ENCODE peak calls at places on chromosome 15, in six cellular contexts. One of them, this sample, is unnamed.

GRCh38 chr15:25501828-25502446 is 63.1 kb upstream of the UBE3A start:
- DNase-seq in vagina: no peak
- DNase-seq in IMR-90: peak; percentile 41
- DNase-seq in breast epithelium: no peak
- DNase-seq in GM12878: no peak
- DNase-seq in transverse colon: no peak
- DNase-seq in this sample: no peak

GRCh38 chr15:76901965-76902364 is 3.2 kb downstream of the SCAPER start:
- DNase-seq in vagina: no peak
- DNase-seq in IMR-90: no peak
- DNase-seq in breast epithelium: no peak
- DNase-seq in GM12878: no peak
- DNase-seq in transverse colon: no peak
- DNase-seq in this sample: no peak

GRCh38 chr15:88334436-88334835 is 77.9 kb upstream of the NTRK3 start:
- DNase-seq in vagina: no peak
- DNase-seq in IMR-90: peak; percentile 13
- DNase-seq in breast epithelium: no peak
- DNase-seq in GM12878: no peak
- DNase-seq in transverse colon: no peak
- DNase-seq in this sample: no peak

GRCh38 chr15:51227967-51228783 is 110.2 kb downstream of the CYP19A1 start:
- DNase-seq in vagina: no peak
- DNase-seq in IMR-90: peak; percentile 89
- DNase-seq in breast epithelium: no peak
- DNase-seq in GM12878: peak; percentile 76
- DNase-seq in transverse colon: no peak
- DNase-seq in this sample: no peak

GRCh38 chr15:76614725-76615124 is 278.2 kb downstream of the ISL2 start:
- DNase-seq in vagina: no peak
- DNase-seq in IMR-90: no peak
- DNase-seq in breast epithelium: no peak
- DNase-seq in GM12878: no peak
- DNase-seq in transverse colon: no peak
- DNase-seq in this sample: no peak

GRCh38 chr15:38904298-38904697 is 339.7 kb upstream of the RASGRP1 start:
- DNase-seq in vagina: no peak
- DNase-seq in IMR-90: no peak
- DNase-seq in breast epithelium: no peak
- DNase-seq in GM12878: no peak
- DNase-seq in transverse colon: no peak
- DNase-seq in this sample: no peak

GRCh38 chr15:57518779-57519410 is 72.8 kb upstream of the MYZAP start:
- DNase-seq in vagina: no peak
- DNase-seq in IMR-90: no peak
- DNase-seq in breast epithelium: no peak
- DNase-seq in GM12878: no peak
- DNase-seq in transverse colon: no peak
- DNase-seq in this sample: no peak

GRCh38 chr15:55914446-55914845 is 79.0 kb downstream of the NEDD4 start:
- DNase-seq in vagina: no peak
- DNase-seq in IMR-90: no peak
- DNase-seq in breast epithelium: no peak
- DNase-seq in GM12878: no peak
- DNase-seq in transverse colon: no peak
- DNase-seq in this sample: no peak

GRCh38 chr15:99702895-99703602 is 30.2 kb downstream of the LYSMD4 start:
- DNase-seq in vagina: no peak
- DNase-seq in IMR-90: peak; percentile 53
- DNase-seq in breast epithelium: no peak
- DNase-seq in GM12878: no peak
- DNase-seq in transverse colon: no peak
- DNase-seq in this sample: no peak

GRCh38 chr15:100194955-100195354 is 146.8 kb downstream of the ADAMTS17 start:
- DNase-seq in vagina: no peak
- DNase-seq in IMR-90: no peak
- DNase-seq in breast epithelium: no peak
- DNase-seq in GM12878: no peak
- DNase-seq in transverse colon: no peak
- DNase-seq in this sample: peak; percentile 55

GRCh38 chr15:101201411-101202174 is 50.3 kb downstream of the CHSY1 start:
- DNase-seq in vagina: peak; percentile 99
- DNase-seq in IMR-90: peak; percentile 99
- DNase-seq in breast epithelium: peak; percentile 65
- DNase-seq in GM12878: no peak
- DNase-seq in transverse colon: peak; percentile 67
- DNase-seq in this sample: peak; percentile 84

GRCh38 chr15:68229386-68230156 is at the start of gene CLN6:
- DNase-seq in vagina: peak; percentile 93
- DNase-seq in IMR-90: peak; percentile 77
- DNase-seq in breast epithelium: peak; percentile 76
- DNase-seq in GM12878: peak; percentile 48
- DNase-seq in transverse colon: peak; percentile 87
- DNase-seq in this sample: peak; percentile 96

GRCh38 chr15:48946088-48946839 is 17.5 kb downstream of the SHC4 start:
- DNase-seq in vagina: no peak
- DNase-seq in IMR-90: peak; percentile 90
- DNase-seq in breast epithelium: no peak
- DNase-seq in GM12878: no peak
- DNase-seq in transverse colon: no peak
- DNase-seq in this sample: no peak

GRCh38 chr15:31461375-31461774 is 134.7 kb downstream of the KLF13 start:
- DNase-seq in vagina: peak; percentile 56
- DNase-seq in IMR-90: no peak
- DNase-seq in breast epithelium: no peak
- DNase-seq in GM12878: no peak
- DNase-seq in transverse colon: no peak
- DNase-seq in this sample: peak; percentile 45

GRCh38 chr15:89785771-89786135 is 9.6 kb downstream of the MESP2 start:
- DNase-seq in vagina: no peak
- DNase-seq in IMR-90: peak; percentile 61
- DNase-seq in breast epithelium: no peak
- DNase-seq in GM12878: no peak
- DNase-seq in transverse colon: no peak
- DNase-seq in this sample: no peak

GRCh38 chr15:66723826-66724731 is 22.0 kb downstream of the SMAD6 start:
- DNase-seq in vagina: no peak
- DNase-seq in IMR-90: peak; percentile 86
- DNase-seq in breast epithelium: no peak
- DNase-seq in GM12878: no peak
- DNase-seq in transverse colon: no peak
- DNase-seq in this sample: no peak

GRCh38 chr15:78620839-78621421 is at the start of gene CHRNA3:
- DNase-seq in vagina: no peak
- DNase-seq in IMR-90: no peak
- DNase-seq in breast epithelium: no peak
- DNase-seq in GM12878: no peak
- DNase-seq in transverse colon: no peak
- DNase-seq in this sample: no peak

GRCh38 chr15:78618490-78618934 is 2.3 kb downstream of the CHRNA3 start:
- DNase-seq in vagina: no peak
- DNase-seq in IMR-90: peak; percentile 81
- DNase-seq in breast epithelium: peak; percentile 84
- DNase-seq in GM12878: peak; percentile 37
- DNase-seq in transverse colon: peak; percentile 89
- DNase-seq in this sample: peak; percentile 88

GRCh38 chr15:78620021-78620838 is 566 bp downstream of the CHRNA3 start:
- DNase-seq in vagina: no peak
- DNase-seq in IMR-90: no peak
- DNase-seq in breast epithelium: no peak
- DNase-seq in GM12878: no peak
- DNase-seq in transverse colon: no peak
- DNase-seq in this sample: no peak

GRCh38 chr15:78618064-78618463 is 2.7 kb downstream of the CHRNA3 start:
- DNase-seq in vagina: no peak
- DNase-seq in IMR-90: no peak
- DNase-seq in breast epithelium: no peak
- DNase-seq in GM12878: no peak
- DNase-seq in transverse colon: no peak
- DNase-seq in this sample: no peak

DNA sequence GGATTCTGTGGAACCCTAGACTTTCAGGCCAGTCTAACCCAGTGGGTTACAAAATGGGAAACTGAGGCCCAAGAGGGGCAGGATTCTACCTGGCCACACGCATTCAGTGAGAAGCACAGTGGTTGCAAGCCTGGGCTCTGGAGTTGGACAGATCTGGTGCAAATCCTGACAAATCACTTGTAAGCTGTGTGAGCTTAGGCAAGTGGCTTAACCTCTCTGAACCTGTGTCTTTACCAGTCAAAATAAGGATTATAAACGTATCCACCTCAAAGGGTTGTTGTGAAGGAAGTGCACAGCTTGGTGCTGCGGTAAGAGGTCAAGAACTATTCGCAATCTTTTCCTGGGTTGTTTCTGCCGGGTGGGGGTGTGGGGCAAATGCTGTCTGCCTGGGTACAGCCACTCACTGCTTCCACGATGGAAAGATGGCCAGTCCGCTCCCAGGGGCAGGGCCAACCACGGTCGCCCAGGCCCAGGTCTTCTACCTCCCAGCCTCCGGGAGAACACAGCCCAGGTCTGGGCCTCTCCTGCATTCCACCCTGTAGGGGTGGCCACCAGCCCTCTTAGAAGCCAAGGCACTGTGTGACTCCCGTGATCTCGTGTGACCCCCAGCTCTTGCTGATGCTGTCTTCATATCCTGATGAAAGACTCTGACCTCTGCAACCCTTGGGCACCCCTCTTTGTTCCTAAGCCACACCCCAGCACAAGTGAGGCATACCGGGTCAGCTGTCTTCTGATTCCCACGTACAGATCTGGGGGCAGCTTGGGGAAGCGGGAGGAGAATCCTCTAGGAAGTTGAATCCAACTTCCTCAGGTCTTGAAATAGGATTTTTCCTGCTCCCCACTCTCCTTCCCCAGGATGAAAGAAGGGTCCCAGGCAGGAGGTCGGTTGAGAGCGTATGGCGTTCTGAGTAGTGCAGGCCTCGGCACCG is 1.5 kb downstream of the CHRNA3 start:
- DNase-seq in vagina: no peak
- DNase-seq in IMR-90: no peak
- DNase-seq in breast epithelium: no peak
- DNase-seq in GM12878: no peak
- DNase-seq in transverse colon: no peak
- DNase-seq in this sample: no peak
- H3K4me3 ChIP-seq in vagina: no peak overlapping the region
- H3K4me3 ChIP-seq in IMR-90: no peak overlapping the region
- H3K4me3 ChIP-seq in breast epithelium: no peak overlapping the region
- H3K4me3 ChIP-seq in GM12878: no peak overlapping the region
- H3K4me3 ChIP-seq in transverse colon: peak overlapping the region; percentile 39
- H3K4me3 ChIP-seq in this sample: peak overlapping the region; percentile 60

DNA sequence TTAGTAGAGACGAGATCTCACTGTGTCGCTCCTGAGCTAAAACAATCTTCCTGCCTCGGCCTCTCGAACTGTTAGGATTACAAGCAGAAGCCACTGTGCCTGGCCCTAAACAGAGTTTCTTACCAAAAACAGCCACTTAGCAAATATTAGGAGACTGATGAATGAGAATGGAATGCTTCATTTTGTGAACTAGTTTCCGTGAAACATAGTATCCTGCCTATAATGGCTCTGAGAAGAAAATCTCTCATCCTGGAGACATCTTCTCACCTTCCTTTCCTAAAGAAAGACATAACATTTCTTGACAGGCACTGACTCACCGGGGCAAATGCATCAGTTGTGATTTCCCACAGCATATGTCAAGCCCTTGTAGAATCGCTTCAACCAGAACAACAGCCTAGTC is 44.9 kb downstream of the GJD2 start:
- DNase-seq in vagina: no peak
- DNase-seq in IMR-90: peak; percentile 60
- DNase-seq in breast epithelium: no peak
- DNase-seq in GM12878: no peak
- DNase-seq in transverse colon: no peak
- DNase-seq in this sample: no peak
- TF ChIP-seq POLR2A in vagina: no peak
- TF ChIP-seq POLR2A in IMR-90: no peak
- TF ChIP-seq POLR2A in breast epithelium: no peak
- TF ChIP-seq POLR2A in GM12878: no peak
- TF ChIP-seq POLR2A in transverse colon: no peak
- TF ChIP-seq POLR2A in this sample: no peak

GRCh38 chr15:70702584-70702983 is 60.8 kb downstream of the UACA start:
- DNase-seq in vagina: no peak
- DNase-seq in IMR-90: no peak
- DNase-seq in breast epithelium: no peak
- DNase-seq in GM12878: no peak
- DNase-seq in transverse colon: no peak
- DNase-seq in this sample: no peak

GRCh38 chr15:70701891-70702568 is 61.3 kb downstream of the UACA start:
- DNase-seq in vagina: no peak
- DNase-seq in IMR-90: peak; percentile 76
- DNase-seq in breast epithelium: no peak
- DNase-seq in GM12878: no peak
- DNase-seq in transverse colon: no peak
- DNase-seq in this sample: no peak

GRCh38 chr15:70698412-70698811 is 64.9 kb downstream of the UACA start:
- DNase-seq in vagina: no peak
- DNase-seq in IMR-90: no peak
- DNase-seq in breast epithelium: no peak
- DNase-seq in GM12878: no peak
- DNase-seq in transverse colon: no peak
- DNase-seq in this sample: no peak

GRCh38 chr15:70699873-70700272 is 63.5 kb downstream of the UACA start:
- DNase-seq in vagina: no peak
- DNase-seq in IMR-90: no peak
- DNase-seq in breast epithelium: no peak
- DNase-seq in GM12878: no peak
- DNase-seq in transverse colon: no peak
- DNase-seq in this sample: no peak

GRCh38 chr15:70698991-70699390 is 64.4 kb downstream of the UACA start:
- DNase-seq in vagina: no peak
- DNase-seq in IMR-90: no peak
- DNase-seq in breast epithelium: no peak
- DNase-seq in GM12878: no peak
- DNase-seq in transverse colon: no peak
- DNase-seq in this sample: no peak
- H3K4me3 ChIP-seq in vagina: no peak overlapping the region
- H3K4me3 ChIP-seq in IMR-90: no peak overlapping the region
- H3K4me3 ChIP-seq in breast epithelium: no peak overlapping the region
- H3K4me3 ChIP-seq in GM12878: no peak overlapping the region
- H3K4me3 ChIP-seq in transverse colon: no peak overlapping the region
- H3K4me3 ChIP-seq in this sample: no peak overlapping the region

GRCh38 chr15:41336549-41336948 is 3.9 kb downstream of the NUSAP1 start:
- DNase-seq in vagina: no peak
- DNase-seq in IMR-90: no peak
- DNase-seq in breast epithelium: no peak
- DNase-seq in GM12878: no peak
- DNase-seq in transverse colon: no peak
- DNase-seq in this sample: no peak

GRCh38 chr15:41331833-41332787 is at the start of gene OIP5:
- DNase-seq in vagina: peak; percentile 98
- DNase-seq in IMR-90: peak; percentile 100
- DNase-seq in breast epithelium: peak; percentile 96
- DNase-seq in GM12878: peak; percentile 98
- DNase-seq in transverse colon: peak; percentile 98
- DNase-seq in this sample: peak; percentile 99

GRCh38 chr15:41334293-41335120 is 1.8 kb downstream of the NUSAP1 start:
- DNase-seq in vagina: no peak
- DNase-seq in IMR-90: no peak
- DNase-seq in breast epithelium: no peak
- DNase-seq in GM12878: no peak
- DNase-seq in transverse colon: no peak
- DNase-seq in this sample: no peak

GRCh38 chr15:41331281-41331680 is 1.1 kb downstream of the OIP5 start:
- DNase-seq in vagina: no peak
- DNase-seq in IMR-90: no peak
- DNase-seq in breast epithelium: no peak
- DNase-seq in GM12878: no peak
- DNase-seq in transverse colon: no peak
- DNase-seq in this sample: no peak

GRCh38 chr15:41332788-41333527 is at the start of gene NUSAP1:
- DNase-seq in vagina: no peak
- DNase-seq in IMR-90: no peak
- DNase-seq in breast epithelium: no peak
- DNase-seq in GM12878: no peak
- DNase-seq in transverse colon: no peak
- DNase-seq in this sample: peak; percentile 88
- TF ChIP-seq POLR2A in vagina: no peak
- TF ChIP-seq POLR2A in IMR-90: peak; percentile 81
- TF ChIP-seq POLR2A in breast epithelium: no peak
- TF ChIP-seq POLR2A in GM12878: peak; percentile 82
- TF ChIP-seq POLR2A in transverse colon: peak; percentile 51
- TF ChIP-seq POLR2A in this sample: peak; percentile 72

This sample was measured in spleen.